ENCODE peak calls at places on chromosome 2, in four cellular contexts. One of them, this sample, is unnamed.

GRCh38 chr2:148813603-148814065 is 61.4 kb upstream of the KIF5C start:
- DNase-seq in K562: peak
- DNase-seq in HepG2: no peak
- DNase-seq in HEK293T: no peak
- DNase-seq in this sample: peak

GRCh38 chr2:12684471-12684936 is 32.2 kb upstream of the TRIB2 start:
- DNase-seq in HepG2: no peak
- DNase-seq in HEK293T: no peak
- DNase-seq in K562: no peak
- DNase-seq in this sample: no peak

GRCh38 chr2:62423235-62423634 is 82.8 kb downstream of the TMEM17 start:
- DNase-seq in HepG2: peak
- DNase-seq in HEK293T: no peak
- DNase-seq in K562: peak
- DNase-seq in this sample: no peak

GRCh38 chr2:54516842-54517241 is 60.7 kb downstream of the SPTBN1 start:
- DNase-seq in K562: no peak
- DNase-seq in HEK293T: no peak
- DNase-seq in HepG2: no peak
- DNase-seq in this sample: no peak

GRCh38 chr2:9800975-9801723 is 42.1 kb upstream of the TAF1B start:
- DNase-seq in HepG2: peak
- DNase-seq in HEK293T: no peak
- DNase-seq in K562: peak
- DNase-seq in this sample: no peak

GRCh38 chr2:109030870-109031480 is 42.0 kb upstream of the EDAR start:
- DNase-seq in K562: no peak
- DNase-seq in HepG2: no peak
- DNase-seq in HEK293T: no peak
- DNase-seq in this sample: no peak

GRCh38 chr2:96914332-96914731 is 44.5 kb upstream of the SEMA4C start:
- DNase-seq in K562: no peak
- DNase-seq in HepG2: no peak
- DNase-seq in HEK293T: no peak
- DNase-seq in this sample: no peak

GRCh38 chr2:165594935-165595255 is 125.4 kb downstream of the CSRNP3 start:
- DNase-seq in K562: no peak
- DNase-seq in HEK293T: no peak
- DNase-seq in HepG2: no peak
- DNase-seq in this sample: peak

GRCh38 chr2:26178746-26179436 is 6.0 kb downstream of the GAREM2 start:
- DNase-seq in HEK293T: no peak
- DNase-seq in HepG2: no peak
- DNase-seq in K562: peak
- DNase-seq in this sample: no peak

GRCh38 chr2:10535703-10536102 is 87.6 kb upstream of the ODC1 start:
- DNase-seq in HEK293T: no peak
- DNase-seq in HepG2: no peak
- DNase-seq in K562: no peak
- DNase-seq in this sample: no peak

GRCh38 chr2:152369176-152369860 is 34.3 kb downstream of the FMNL2 start:
- DNase-seq in HEK293T: no peak
- DNase-seq in K562: no peak
- DNase-seq in HepG2: peak
- DNase-seq in this sample: no peak

GRCh38 chr2:212974692-212975091 is 176.7 kb downstream of the IKZF2 start:
- DNase-seq in HepG2: no peak
- DNase-seq in HEK293T: no peak
- DNase-seq in K562: peak
- DNase-seq in this sample: no peak

GRCh38 chr2:66084948-66085590 is 349.9 kb upstream of the MEIS1 start:
- DNase-seq in HEK293T: no peak
- DNase-seq in HepG2: no peak
- DNase-seq in K562: no peak
- DNase-seq in this sample: no peak

GRCh38 chr2:1937480-1937879 is 193.2 kb upstream of the PXDN start:
- DNase-seq in HepG2: no peak
- DNase-seq in K562: no peak
- DNase-seq in HEK293T: no peak
- DNase-seq in this sample: no peak

GRCh38 chr2:72159611-72160010 is 11.9 kb upstream of the CYP26B1 start:
- DNase-seq in HEK293T: no peak
- DNase-seq in K562: no peak
- DNase-seq in HepG2: no peak
- DNase-seq in this sample: no peak

GRCh38 chr2:95021015-95021399 is 4.5 kb upstream of the MAL start:
- DNase-seq in K562: no peak
- DNase-seq in HepG2: no peak
- DNase-seq in HEK293T: no peak
- DNase-seq in this sample: no peak

GRCh38 chr2:110837421-110838409 is 105.3 kb downstream of the ACOXL start:
- DNase-seq in HEK293T: no peak
- DNase-seq in K562: no peak
- DNase-seq in HepG2: no peak
- DNase-seq in this sample: no peak

GRCh38 chr2:158688722-158689121 is 106.4 kb upstream of the DAPL1 start:
- DNase-seq in HEK293T: no peak
- DNase-seq in HepG2: no peak
- DNase-seq in K562: no peak
- DNase-seq in this sample: no peak

GRCh38 chr2:9975328-9975727 is 23.8 kb downstream of the GRHL1 start:
- DNase-seq in HepG2: no peak
- DNase-seq in HEK293T: no peak
- DNase-seq in K562: no peak
- DNase-seq in this sample: no peak

GRCh38 chr2:1910021-1910420 is 165.7 kb upstream of the PXDN start:
- DNase-seq in HEK293T: no peak
- DNase-seq in HepG2: no peak
- DNase-seq in K562: no peak
- DNase-seq in this sample: no peak

GRCh38 chr2:64914735-64915509 is 74.3 kb upstream of the SLC1A4 start:
- DNase-seq in HEK293T: no peak
- DNase-seq in HepG2: no peak
- DNase-seq in K562: peak
- DNase-seq in this sample: peak

GRCh38 chr2:221750317-221750716 is 178.2 kb upstream of the EPHA4 start:
- DNase-seq in HepG2: no peak
- DNase-seq in K562: no peak
- DNase-seq in HEK293T: no peak
- DNase-seq in this sample: no peak

GRCh38 chr2:36294290-36294689 is 61.3 kb upstream of the CRIM1 start:
- DNase-seq in K562: no peak
- DNase-seq in HEK293T: no peak
- DNase-seq in HepG2: no peak
- DNase-seq in this sample: no peak

GRCh38 chr2:32418777-32419176 is 62.0 kb downstream of the BIRC6 start:
- DNase-seq in HepG2: no peak
- DNase-seq in HEK293T: no peak
- DNase-seq in K562: no peak
- DNase-seq in this sample: no peak

GRCh38 chr2:236972491-236973379 is 113.0 kb upstream of the COPS8 start:
- DNase-seq in K562: no peak
- DNase-seq in HEK293T: no peak
- DNase-seq in HepG2: peak
- DNase-seq in this sample: no peak

GRCh38 chr2:162058973-162059668 is 14.9 kb downstream of the DPP4 start:
- DNase-seq in K562: no peak
- DNase-seq in HepG2: no peak
- DNase-seq in HEK293T: no peak
- DNase-seq in this sample: peak

GRCh38 chr2:222518570-222519381 is 94.4 kb downstream of the SGPP2 start:
- DNase-seq in K562: no peak
- DNase-seq in HepG2: no peak
- DNase-seq in HEK293T: peak
- DNase-seq in this sample: no peak

GRCh38 chr2:143629344-143629743 is 500.1 kb downstream of the ARHGAP15 start:
- DNase-seq in HEK293T: peak
- DNase-seq in K562: no peak
- DNase-seq in HepG2: no peak
- DNase-seq in this sample: no peak

GRCh38 chr2:168649105-168649504 is 153.3 kb upstream of the NOSTRIN start:
- DNase-seq in HEK293T: no peak
- DNase-seq in K562: no peak
- DNase-seq in HepG2: no peak
- DNase-seq in this sample: no peak

GRCh38 chr2:239983004-239983778 is 42.0 kb downstream of the NDUFA10 start:
- DNase-seq in HEK293T: no peak
- DNase-seq in K562: no peak
- DNase-seq in HepG2: no peak
- DNase-seq in this sample: no peak

GRCh38 chr2:127348421-127349000 is 39.3 kb downstream of the MAP3K2 start:
- DNase-seq in K562: no peak
- DNase-seq in HepG2: no peak
- DNase-seq in HEK293T: no peak
- DNase-seq in this sample: no peak

GRCh38 chr2:96928277-96928781 is 58.1 kb downstream of the FAM178B start:
- DNase-seq in HEK293T: peak
- DNase-seq in HepG2: no peak
- DNase-seq in K562: no peak
- DNase-seq in this sample: no peak

GRCh38 chr2:240840435-240841060 is 20.5 kb upstream of the KIF1A start:
- DNase-seq in K562: peak
- DNase-seq in HepG2: peak
- DNase-seq in HEK293T: peak
- DNase-seq in this sample: no peak

GRCh38 chr2:216108310-216108966 is 710 bp upstream of the XRCC5 start:
- DNase-seq in K562: peak
- DNase-seq in HepG2: peak
- DNase-seq in HEK293T: no peak
- DNase-seq in this sample: no peak

GRCh38 chr2:105373895-105374401 is 24.9 kb downstream of the FHL2 start:
- DNase-seq in HepG2: no peak
- DNase-seq in K562: no peak
- DNase-seq in HEK293T: no peak
- DNase-seq in this sample: peak
- TF ChIP-seq FOXK2 in HepG2: no peak
- TF ChIP-seq FOXK2 in K562: no peak
- TF ChIP-seq FOXK2 in HEK293T: no peak
- TF ChIP-seq FOXK2 in this sample: no peak

GRCh38 chr2:105888625-105889024 is 143.9 kb downstream of the NCK2 start:
- DNase-seq in HepG2: peak
- DNase-seq in HEK293T: peak
- DNase-seq in K562: peak
- DNase-seq in this sample: no peak
- TF ChIP-seq FOXK2 in HepG2: no peak
- TF ChIP-seq FOXK2 in HEK293T: no peak
- TF ChIP-seq FOXK2 in K562: no peak
- TF ChIP-seq FOXK2 in this sample: no peak

DNA sequence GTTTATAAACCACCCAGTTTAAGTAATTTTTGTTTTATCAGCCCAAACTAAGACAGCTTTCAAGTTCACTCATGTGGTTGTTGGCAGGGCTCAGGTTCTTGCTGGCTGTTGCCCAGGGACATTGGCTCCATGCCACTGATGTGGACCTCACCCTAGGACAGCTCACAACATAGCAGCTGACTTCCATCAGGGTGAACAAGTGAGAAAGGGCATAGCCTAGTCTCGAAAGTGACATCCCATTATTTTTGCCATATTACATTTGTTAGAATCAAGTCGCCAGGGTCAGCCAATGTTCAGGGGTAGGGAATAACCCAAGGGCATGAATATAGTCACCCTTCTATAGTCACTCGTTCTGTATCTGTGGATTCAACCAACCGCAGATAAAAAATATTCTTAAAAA is 10.7 kb upstream of the CWC22 start:
- DNase-seq in K562: no peak
- DNase-seq in HepG2: no peak
- DNase-seq in HEK293T: no peak
- DNase-seq in this sample: no peak
- TF ChIP-seq FOXK2 in K562: no peak
- TF ChIP-seq FOXK2 in HepG2: no peak
- TF ChIP-seq FOXK2 in HEK293T: no peak
- TF ChIP-seq FOXK2 in this sample: no peak

DNA sequence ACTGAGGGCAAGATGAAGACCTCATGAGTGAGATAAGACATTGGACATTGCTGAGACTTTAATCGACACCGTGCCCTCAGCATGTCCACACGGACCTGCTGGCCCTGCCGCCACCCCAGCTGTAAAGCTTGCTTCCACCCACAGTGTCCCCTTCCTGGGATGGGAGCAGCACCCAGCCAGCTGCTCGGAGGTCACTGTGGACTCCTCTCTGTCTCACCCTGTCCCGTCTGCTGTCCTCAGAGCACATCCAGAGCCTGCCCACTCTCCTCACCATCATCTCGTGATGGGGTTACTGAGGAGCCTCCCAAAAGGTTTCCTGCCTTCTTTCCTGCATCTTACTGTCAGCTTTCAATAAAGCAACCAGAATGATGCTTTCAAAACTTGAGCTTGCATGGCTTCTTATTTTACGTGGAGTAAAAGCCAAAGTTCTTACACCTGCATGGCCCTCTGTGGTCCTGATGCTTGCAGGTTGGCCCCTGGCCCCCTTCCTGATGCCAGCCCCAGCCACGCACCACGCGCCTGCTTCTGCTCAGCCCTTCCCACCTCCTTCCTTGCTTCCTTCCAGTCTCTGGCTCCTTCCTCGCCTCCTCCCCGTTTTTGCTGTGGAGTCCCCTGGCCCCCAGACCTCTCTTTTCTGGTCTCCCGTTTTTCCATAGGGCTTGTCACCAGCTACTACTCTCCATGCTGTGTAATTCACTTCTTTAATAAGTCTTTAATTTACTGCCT is 67.0 kb downstream of the DGKD start:
- DNase-seq in HepG2: no peak
- DNase-seq in K562: no peak
- DNase-seq in HEK293T: no peak
- DNase-seq in this sample: no peak
- TF ChIP-seq FOXK2 in HepG2: no peak
- TF ChIP-seq FOXK2 in K562: no peak
- TF ChIP-seq FOXK2 in HEK293T: no peak
- TF ChIP-seq FOXK2 in this sample: no peak

DNA sequence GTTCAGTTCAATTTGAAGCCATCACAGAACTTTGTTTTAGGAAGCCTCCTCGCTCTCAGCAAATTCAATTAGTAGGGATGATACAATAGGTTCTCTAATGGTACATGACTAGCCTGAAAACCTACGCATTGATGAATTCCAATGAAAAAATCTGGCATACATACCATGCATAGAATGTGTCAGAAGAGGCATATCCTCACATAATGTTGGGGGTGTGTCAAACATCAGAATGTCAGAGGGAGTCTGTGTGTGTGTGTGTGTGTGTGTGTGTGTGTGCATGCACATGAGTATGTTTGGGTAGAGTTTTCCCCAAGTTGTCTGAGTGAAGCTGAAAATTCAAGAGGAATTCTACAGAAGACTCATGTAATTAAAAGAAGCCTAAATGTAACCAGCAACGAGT is 78.6 kb downstream of the FIGN start:
- DNase-seq in HEK293T: no peak
- DNase-seq in K562: no peak
- DNase-seq in HepG2: no peak
- DNase-seq in this sample: no peak
- TF ChIP-seq FOXK2 in HEK293T: no peak
- TF ChIP-seq FOXK2 in K562: no peak
- TF ChIP-seq FOXK2 in HepG2: no peak
- TF ChIP-seq FOXK2 in this sample: no peak

GRCh38 chr2:217621391-217621801 is 381.4 kb downstream of the TNS1 start:
- DNase-seq in HEK293T: no peak
- DNase-seq in HepG2: no peak
- DNase-seq in K562: no peak
- DNase-seq in this sample: no peak
- TF ChIP-seq FOXK2 in HEK293T: no peak
- TF ChIP-seq FOXK2 in HepG2: no peak
- TF ChIP-seq FOXK2 in K562: no peak
- TF ChIP-seq FOXK2 in this sample: no peak

This sample was measured in GM12878.